ENCODE peak calls at places on chromosomes 13 and 19, in seven cellular contexts. One of them, this sample, is unnamed.

GRCh38 chr19:15115080-15115479 is 7.9 kb downstream of the SYDE1 start:
- DNase-seq in H1: no peak
- DNase-seq in GM12891: no peak
- DNase-seq in GM12878: no peak
- DNase-seq in HepG2: no peak
- DNase-seq in K562: no peak
- DNase-seq in SK-N-SH: peak
- DNase-seq in this sample: no peak

GRCh38 chr13:36475468-36475867 is 43.2 kb downstream of the CCNA1 start:
- DNase-seq in GM12891: no peak
- DNase-seq in H1: no peak
- DNase-seq in K562: peak
- DNase-seq in SK-N-SH: peak
- DNase-seq in HepG2: peak
- DNase-seq in GM12878: no peak
- DNase-seq in this sample: no peak

GRCh38 chr13:43785681-43786471 is 896 bp downstream of the ENOX1 start:
- DNase-seq in GM12878: no peak
- DNase-seq in SK-N-SH: peak
- DNase-seq in HepG2: no peak
- DNase-seq in K562: no peak
- DNase-seq in GM12891: peak
- DNase-seq in H1: peak
- DNase-seq in this sample: peak

GRCh38 chr13:99757756-99758464 is 213.7 kb downstream of the ZIC5 start:
- DNase-seq in GM12878: no peak
- DNase-seq in H1: peak
- DNase-seq in K562: no peak
- DNase-seq in GM12891: no peak
- DNase-seq in HepG2: no peak
- DNase-seq in SK-N-SH: no peak
- DNase-seq in this sample: no peak

GRCh38 chr13:66995366-66995663 is 234.8 kb downstream of the PCDH9 start:
- DNase-seq in GM12891: no peak
- DNase-seq in SK-N-SH: no peak
- DNase-seq in H1: no peak
- DNase-seq in GM12878: no peak
- DNase-seq in HepG2: no peak
- DNase-seq in K562: no peak
- DNase-seq in this sample: no peak

GRCh38 chr19:2132731-2133490 is 18.5 kb downstream of the AP3D1 start:
- DNase-seq in K562: no peak
- DNase-seq in SK-N-SH: no peak
- DNase-seq in GM12891: no peak
- DNase-seq in HepG2: no peak
- DNase-seq in GM12878: no peak
- DNase-seq in H1: no peak
- DNase-seq in this sample: no peak

GRCh38 chr13:53800011-53800410 is 771.4 kb downstream of the OLFM4 start:
- DNase-seq in H1: no peak
- DNase-seq in GM12891: no peak
- DNase-seq in K562: no peak
- DNase-seq in GM12878: no peak
- DNase-seq in HepG2: no peak
- DNase-seq in SK-N-SH: no peak
- DNase-seq in this sample: no peak

GRCh38 chr19:49465371-49465770 is 8.6 kb upstream of the FLT3LG start:
- DNase-seq in GM12891: no peak
- DNase-seq in SK-N-SH: no peak
- DNase-seq in HepG2: no peak
- DNase-seq in H1: no peak
- DNase-seq in K562: no peak
- DNase-seq in GM12878: no peak
- DNase-seq in this sample: no peak

GRCh38 chr13:33868343-33868994 is 50.5 kb downstream of the RFC3 start:
- DNase-seq in H1: no peak
- DNase-seq in K562: no peak
- DNase-seq in HepG2: no peak
- DNase-seq in GM12878: no peak
- DNase-seq in GM12891: no peak
- DNase-seq in SK-N-SH: no peak
- DNase-seq in this sample: no peak

GRCh38 chr13:97212540-97213146 is 9.5 kb upstream of the MBNL2 start:
- DNase-seq in SK-N-SH: no peak
- DNase-seq in HepG2: no peak
- DNase-seq in GM12891: no peak
- DNase-seq in K562: peak
- DNase-seq in GM12878: no peak
- DNase-seq in H1: no peak
- DNase-seq in this sample: no peak

GRCh38 chr13:111114362-111115050 is 604 bp upstream of the ARHGEF7 start:
- DNase-seq in HepG2: no peak
- DNase-seq in K562: no peak
- DNase-seq in SK-N-SH: peak
- DNase-seq in H1: no peak
- DNase-seq in GM12891: peak
- DNase-seq in GM12878: no peak
- DNase-seq in this sample: no peak

GRCh38 chr19:17529239-17530158 is 18.1 kb downstream of the PGLS start:
- DNase-seq in SK-N-SH: no peak
- DNase-seq in H1: no peak
- DNase-seq in K562: no peak
- DNase-seq in GM12891: no peak
- DNase-seq in HepG2: no peak
- DNase-seq in GM12878: no peak
- DNase-seq in this sample: no peak

GRCh38 chr13:40384976-40385857 is 281.2 kb downstream of the FOXO1 start:
- DNase-seq in HepG2: peak
- DNase-seq in SK-N-SH: no peak
- DNase-seq in GM12891: no peak
- DNase-seq in K562: no peak
- DNase-seq in GM12878: no peak
- DNase-seq in H1: no peak
- DNase-seq in this sample: no peak

GRCh38 chr19:15436012-15436825 is 13.5 kb downstream of the WIZ start:
- DNase-seq in H1: no peak
- DNase-seq in HepG2: no peak
- DNase-seq in K562: peak
- DNase-seq in GM12891: no peak
- DNase-seq in SK-N-SH: no peak
- DNase-seq in GM12878: no peak
- DNase-seq in this sample: no peak

GRCh38 chr13:111251646-111252448 is 68.6 kb upstream of the TEX29 start:
- DNase-seq in H1: no peak
- DNase-seq in GM12891: no peak
- DNase-seq in HepG2: no peak
- DNase-seq in GM12878: no peak
- DNase-seq in SK-N-SH: peak
- DNase-seq in K562: no peak
- DNase-seq in this sample: no peak

GRCh38 chr19:17847538-17848366 is at the start of gene JAK3:
- DNase-seq in GM12891: peak
- DNase-seq in K562: peak
- DNase-seq in SK-N-SH: peak
- DNase-seq in H1: peak
- DNase-seq in HepG2: peak
- DNase-seq in GM12878: peak
- DNase-seq in this sample: peak

GRCh38 chr19:12834976-12835757 is 788 bp upstream of the RTBDN start:
- DNase-seq in GM12891: no peak
- DNase-seq in GM12878: no peak
- DNase-seq in H1: peak
- DNase-seq in HepG2: no peak
- DNase-seq in K562: peak
- DNase-seq in SK-N-SH: peak
- DNase-seq in this sample: no peak

GRCh38 chr13:90592943-90593342 is 754.5 kb upstream of the MIR17HG start:
- DNase-seq in HepG2: no peak
- DNase-seq in H1: no peak
- DNase-seq in SK-N-SH: no peak
- DNase-seq in K562: no peak
- DNase-seq in GM12891: no peak
- DNase-seq in GM12878: no peak
- DNase-seq in this sample: no peak

GRCh38 chr13:51502206-51502651 is 49.4 kb upstream of the INTS6 start:
- DNase-seq in H1: no peak
- DNase-seq in GM12891: peak
- DNase-seq in HepG2: no peak
- DNase-seq in GM12878: peak
- DNase-seq in SK-N-SH: no peak
- DNase-seq in K562: no peak
- DNase-seq in this sample: peak

GRCh38 chr19:28577199-28577598 is 635.8 kb downstream of the UQCRFS1 start:
- DNase-seq in GM12878: no peak
- DNase-seq in GM12891: no peak
- DNase-seq in H1: no peak
- DNase-seq in SK-N-SH: no peak
- DNase-seq in K562: no peak
- DNase-seq in HepG2: no peak
- DNase-seq in this sample: no peak

GRCh38 chr13:27619093-27619705 is 1.1 kb downstream of the LNX2 start:
- DNase-seq in GM12878: no peak
- DNase-seq in H1: no peak
- DNase-seq in K562: no peak
- DNase-seq in HepG2: peak
- DNase-seq in SK-N-SH: no peak
- DNase-seq in GM12891: no peak
- DNase-seq in this sample: no peak

GRCh38 chr19:4098493-4098892 is 25.4 kb downstream of the MAP2K2 start:
- DNase-seq in GM12891: no peak
- DNase-seq in H1: no peak
- DNase-seq in SK-N-SH: no peak
- DNase-seq in K562: no peak
- DNase-seq in HepG2: no peak
- DNase-seq in GM12878: no peak
- DNase-seq in this sample: no peak

GRCh38 chr19:54532528-54532927 is 29.9 kb downstream of the LAIR2 start:
- DNase-seq in SK-N-SH: no peak
- DNase-seq in K562: no peak
- DNase-seq in H1: no peak
- DNase-seq in GM12878: peak
- DNase-seq in GM12891: peak
- DNase-seq in HepG2: no peak
- DNase-seq in this sample: no peak

DNA sequence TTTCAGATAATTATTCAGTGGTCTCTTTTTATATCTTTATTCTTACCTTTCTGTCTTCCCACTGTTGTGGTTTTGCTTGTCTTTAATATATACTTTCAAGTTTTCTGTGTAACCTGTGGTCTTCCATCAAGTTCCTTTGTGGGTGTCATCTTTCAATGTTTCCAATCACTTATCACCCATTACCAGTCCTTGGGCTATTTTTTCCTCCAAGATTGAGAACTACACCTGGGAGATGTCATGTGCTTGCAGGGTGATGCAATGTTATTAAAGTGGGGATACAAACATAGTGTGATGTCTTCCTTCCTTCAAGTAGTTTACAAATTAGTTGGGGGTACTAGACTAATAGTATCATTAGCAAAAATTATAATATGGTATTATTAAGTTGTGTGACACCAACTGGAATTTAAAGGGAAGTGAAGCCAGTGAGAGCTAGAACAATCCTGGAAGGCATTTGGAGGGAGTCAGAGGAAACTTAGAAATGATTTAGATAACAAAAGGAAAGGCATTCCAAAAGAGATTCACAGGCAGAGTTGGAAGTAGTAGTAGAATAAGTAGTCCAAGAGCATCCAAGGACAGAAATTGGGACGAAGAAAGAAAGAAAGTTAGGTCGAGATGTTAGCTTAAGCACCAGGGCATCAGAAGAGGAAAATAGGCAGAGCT is 3.4 kb downstream of the FNDC3A start:
- DNase-seq in GM12878: no peak
- DNase-seq in SK-N-SH: no peak
- DNase-seq in HepG2: no peak
- DNase-seq in H1: no peak
- DNase-seq in K562: no peak
- DNase-seq in GM12891: no peak
- DNase-seq in this sample: no peak
- TF ChIP-seq TAF1 in GM12878: no peak
- TF ChIP-seq TAF1 in SK-N-SH: no peak
- TF ChIP-seq TAF1 in HepG2: no peak
- TF ChIP-seq TAF1 in H1: no peak
- TF ChIP-seq TAF1 in K562: no peak
- TF ChIP-seq TAF1 in GM12891: no peak
- TF ChIP-seq TAF1 in this sample: no peak

GRCh38 chr13:44786724-44787123 is 202.5 kb downstream of the NUFIP1 start:
- DNase-seq in H1: no peak
- DNase-seq in GM12878: no peak
- DNase-seq in GM12891: no peak
- DNase-seq in SK-N-SH: no peak
- DNase-seq in HepG2: no peak
- DNase-seq in K562: no peak
- DNase-seq in this sample: no peak
- TF ChIP-seq TAF1 in H1: no peak
- TF ChIP-seq TAF1 in GM12878: no peak
- TF ChIP-seq TAF1 in GM12891: no peak
- TF ChIP-seq TAF1 in SK-N-SH: no peak
- TF ChIP-seq TAF1 in HepG2: no peak
- TF ChIP-seq TAF1 in K562: no peak
- TF ChIP-seq TAF1 in this sample: no peak

GRCh38 chr19:51020988-51021651 is 1.6 kb upstream of the KLK10 start:
- DNase-seq in H1: no peak
- DNase-seq in K562: peak
- DNase-seq in GM12891: no peak
- DNase-seq in HepG2: peak
- DNase-seq in GM12878: no peak
- DNase-seq in SK-N-SH: peak
- DNase-seq in this sample: no peak
- TF ChIP-seq TAF1 in H1: no peak
- TF ChIP-seq TAF1 in K562: no peak
- TF ChIP-seq TAF1 in GM12891: no peak
- TF ChIP-seq TAF1 in HepG2: no peak
- TF ChIP-seq TAF1 in GM12878: no peak
- TF ChIP-seq TAF1 in SK-N-SH: no peak
- TF ChIP-seq TAF1 in this sample: no peak

GRCh38 chr19:56400485-56400884 is 3.6 kb upstream of the ZNF583 start:
- DNase-seq in H1: no peak
- DNase-seq in HepG2: no peak
- DNase-seq in GM12891: no peak
- DNase-seq in GM12878: no peak
- DNase-seq in SK-N-SH: no peak
- DNase-seq in K562: no peak
- DNase-seq in this sample: no peak
- TF ChIP-seq TAF1 in H1: no peak
- TF ChIP-seq TAF1 in HepG2: no peak
- TF ChIP-seq TAF1 in GM12891: no peak
- TF ChIP-seq TAF1 in GM12878: no peak
- TF ChIP-seq TAF1 in SK-N-SH: no peak
- TF ChIP-seq TAF1 in K562: no peak
- TF ChIP-seq TAF1 in this sample: no peak

GRCh38 chr19:40530091-40530901 is 46.4 kb upstream of the SHKBP1 start:
- DNase-seq in H1: peak
- DNase-seq in HepG2: no peak
- DNase-seq in GM12891: no peak
- DNase-seq in K562: peak
- DNase-seq in SK-N-SH: peak
- DNase-seq in GM12878: no peak
- DNase-seq in this sample: no peak
- TF ChIP-seq TAF1 in H1: peak
- TF ChIP-seq TAF1 in HepG2: no peak
- TF ChIP-seq TAF1 in GM12891: no peak
- TF ChIP-seq TAF1 in K562: no peak
- TF ChIP-seq TAF1 in SK-N-SH: no peak
- TF ChIP-seq TAF1 in GM12878: no peak
- TF ChIP-seq TAF1 in this sample: no peak